ENCODE peak calls at places on chromosomes 1 and 21, in six cellular contexts. C, T, A, P, J and S are unnamed samples. For H4K20me1, the result is how much of the 10 kb centered on the place peaks cover.

GRCh38 chr1:93844262-93845045 is 34.6 kb downstream of the DNTTIP2 start:
- DNase-seq in J (peak), A (peak), C (peak), T (peak), P (peak), S (peak)

GRCh38 chr21:39321424-39321823 is 8.0 kb upstream of the BRWD1 start:
- DNase-seq in T (peak), P (no peak), C (no peak), J (no peak), A (peak), S (no peak)

GRCh38 chr1:200670215-200671118 is 760 bp upstream of the DDX59 start:
- DNase-seq in P (peak), A (no peak), T (peak), J (no peak), C (peak), S (no peak)

GRCh38 chr21:29114765-29115164 is 15.7 kb upstream of the MAP3K7CL start:
- DNase-seq in T (peak), P (peak), A (peak), J (no peak), C (no peak), S (no peak)

GRCh38 chr21:42580793-42581201 is 67.1 kb downstream of the SLC37A1 start:
- DNase-seq in A (no peak), T (no peak), J (no peak), C (no peak), P (no peak), S (no peak)

GRCh38 chr1:81234237-81234636 is 566.5 kb upstream of the ADGRL2 start:
- DNase-seq in J (no peak), C (no peak), P (no peak), T (no peak), A (no peak), S (no peak)

GRCh38 chr21:46617267-46618051 is 12.6 kb upstream of the S100B start:
- DNase-seq in C (no peak), J (no peak), T (peak), P (peak), A (no peak), S (no peak)

GRCh38 chr21:43203523-43204080 is 34.8 kb downstream of the CRYAA start:
- DNase-seq in P (no peak), C (no peak), T (no peak), J (no peak), A (no peak), S (no peak)

GRCh38 chr1:104780470-104781078 is 1030.9 kb downstream of the AMY1C start:
- DNase-seq in A (peak), P (peak), C (peak), T (peak), J (no peak), S (peak)

GRCh38 chr21:43824250-43824882 is 35.0 kb downstream of the RRP1 start:
- DNase-seq in T (peak), J (no peak), A (no peak), P (peak), C (no peak), S (no peak)

GRCh38 chr1:113103048-113103447 is 30.1 kb downstream of the LRIG2 start:
- DNase-seq in T (no peak), C (no peak), P (no peak), A (peak), J (no peak), S (no peak)

GRCh38 chr1:35575401-35575958 is 2.4 kb downstream of the TFAP2E start:
- DNase-seq in J (no peak), P (no peak), C (peak), A (no peak), T (no peak), S (no peak)

GRCh38 chr1:17060129-17060868 is 6.5 kb upstream of the SDHB start:
- DNase-seq in P (no peak), T (no peak), J (no peak), C (no peak), A (no peak), S (peak)

GRCh38 chr21:45592626-45593134 is 50.4 kb upstream of the SLC19A1 start:
- DNase-seq in P (no peak), C (no peak), J (no peak), A (no peak), T (no peak), S (no peak)

GRCh38 chr1:62209931-62210595 is 15.4 kb downstream of the L1TD1 start:
- DNase-seq in P (peak), A (peak), J (no peak), C (no peak), T (no peak), S (no peak)

GRCh38 chr1:201739492-201740085 is 89.4 kb upstream of the IPO9 start:
- DNase-seq in P (peak), C (no peak), J (no peak), T (no peak), A (peak), S (peak)

GRCh38 chr1:9229549-9229948 is 5.0 kb upstream of the H6PD start:
- DNase-seq in T (no peak), J (no peak), A (no peak), C (no peak), P (no peak), S (no peak)

GRCh38 chr1:65195495-65196417 is 47.8 kb downstream of the AK4 start:
- DNase-seq in T (peak), P (peak), A (no peak), J (no peak), C (no peak), S (no peak)

GRCh38 chr1:46134660-46135331 is 2.4 kb upstream of the PIK3R3 start:
- DNase-seq in J (peak), A (peak), T (peak), P (peak), C (no peak), S (no peak)

GRCh38 chr1:14850563-14850962 is 252.1 kb downstream of the KAZN start:
- DNase-seq in J (no peak), A (peak), P (peak), T (no peak), C (no peak), S (no peak)

GRCh38 chr1:29620631-29621030 is 384.3 kb downstream of the PTPRU start:
- DNase-seq in A (no peak), T (no peak), J (no peak), P (no peak), C (no peak), S (no peak)

GRCh38 chr1:214505134-214505533 is 46.3 kb downstream of the PTPN14 start:
- DNase-seq in A (no peak), P (no peak), J (no peak), C (peak), T (no peak), S (no peak)

GRCh38 chr1:5779608-5780323 is 212.5 kb downstream of the NPHP4 start:
- DNase-seq in J (no peak), A (no peak), P (no peak), T (no peak), C (no peak), S (no peak)

GRCh38 chr1:119394085-119394484 is 20.9 kb upstream of the HSD3B2 start:
- DNase-seq in C (no peak), T (no peak), A (no peak), P (no peak), J (no peak), S (no peak)

GRCh38 chr1:16032388-16033100 is 10.7 kb downstream of the CLCNKA start:
- DNase-seq in T (peak), J (no peak), P (peak), A (peak), C (peak), S (peak)

GRCh38 chr1:26538480-26539412 is 9.2 kb downstream of the RPS6KA1 start:
- DNase-seq in J (no peak), A (peak), T (peak), P (peak), C (peak), S (peak)

DNA sequence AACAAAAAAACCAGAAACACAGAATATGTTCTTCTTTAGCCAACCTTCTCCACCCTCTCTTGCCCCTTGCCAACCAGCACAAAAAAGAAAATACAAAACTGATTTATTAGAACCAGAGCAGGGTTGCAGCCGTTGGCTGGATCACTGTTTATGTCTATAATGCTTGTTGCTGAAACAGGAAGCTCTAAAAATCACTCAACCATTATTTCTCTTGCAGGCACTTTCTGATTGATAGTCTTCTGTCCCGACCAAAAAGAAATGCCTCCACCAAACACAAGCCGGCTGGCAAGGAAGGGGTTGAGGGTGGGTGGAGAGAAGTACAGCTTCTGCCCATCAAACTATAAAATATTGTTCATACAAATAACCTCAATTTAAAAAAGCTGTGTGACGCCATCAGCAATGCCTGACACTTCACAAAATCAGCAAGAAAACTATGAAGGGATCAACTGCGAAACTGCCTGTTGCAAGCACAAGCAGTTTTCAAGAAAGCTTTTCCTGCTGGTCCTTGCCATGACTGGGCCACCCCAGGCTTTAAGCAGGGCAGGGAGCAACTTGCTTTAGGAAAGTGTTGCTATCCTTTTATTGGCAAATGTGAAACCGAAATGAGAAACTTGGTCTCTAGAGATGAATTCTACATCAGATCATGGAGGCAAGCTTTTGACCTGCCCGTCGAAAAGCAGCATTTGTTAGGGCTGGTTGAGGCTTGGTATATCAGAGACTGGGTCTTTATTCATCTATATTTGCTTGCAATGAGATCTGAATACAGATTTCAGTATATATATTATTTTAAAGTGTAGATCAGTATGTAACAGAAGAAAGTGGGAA is 174.2 kb downstream of the RUNX1 start:
- DNase-seq in P (peak), T (no peak), J (no peak), C (no peak), A (no peak), S (peak)
- H4K20me1 ChIP-seq in P (under half), T (half or more), J (under half), C (under half), A (under half), S (under half)

DNA sequence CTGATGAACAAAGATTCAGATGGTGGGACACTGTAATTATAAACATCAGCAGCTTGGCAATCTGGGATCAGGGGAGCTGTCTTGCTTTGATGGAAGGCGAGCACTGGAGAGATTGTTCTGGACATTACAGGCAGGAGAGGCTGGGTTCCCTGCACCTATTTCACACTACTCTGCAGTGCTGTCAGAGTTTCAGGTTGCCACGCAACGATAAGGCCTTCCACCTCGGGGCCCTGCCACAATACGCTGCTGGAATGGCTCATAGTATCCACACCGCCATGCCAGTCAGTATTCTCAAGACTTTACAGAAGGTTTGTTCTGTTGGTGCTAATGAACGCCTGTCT is 96.8 kb downstream of the GLIS1 start:
- DNase-seq in C (no peak), J (no peak), P (no peak), A (no peak), T (no peak), S (no peak)
- H4K20me1 ChIP-seq in C (under half), J (under half), P (under half), A (under half), T (under half), S (under half)

GRCh38 chr21:30710499-30710898 is 8.1 kb downstream of the KRTAP21-3 start:
- DNase-seq in P (no peak), T (no peak), A (no peak), J (no peak), C (no peak), S (no peak)
- H4K20me1 ChIP-seq in P (under half), T (under half), A (under half), J (under half), C (under half), S (under half)

GRCh38 chr1:115757286-115757810 is 11.2 kb downstream of the CASQ2 start:
- DNase-seq in J (no peak), A (no peak), T (no peak), P (peak), C (no peak), S (no peak)
- H4K20me1 ChIP-seq in J (under half), A (under half), T (under half), P (under half), C (under half), S (under half)

DNA sequence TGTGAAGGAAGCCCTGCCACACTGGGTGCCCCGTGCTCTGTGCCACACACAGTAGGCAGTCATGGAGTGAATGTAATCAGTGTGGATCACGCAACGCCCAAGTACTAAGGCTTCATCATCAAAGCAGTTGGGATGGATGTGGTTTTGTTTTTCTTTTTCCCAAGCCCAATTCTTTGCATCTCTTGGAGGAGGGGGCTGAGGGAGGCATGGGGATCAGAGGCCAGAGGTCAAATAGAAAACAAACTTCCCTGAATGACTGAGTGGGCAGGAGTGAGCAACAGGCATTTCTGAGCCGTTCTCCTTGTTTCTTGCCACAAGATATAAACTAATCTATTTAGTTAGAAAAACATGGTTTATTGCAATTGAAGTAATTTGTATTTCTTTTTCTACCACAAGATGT is 85.3 kb downstream of the TRABD2B start:
- DNase-seq in P (no peak), A (no peak), J (no peak), C (peak), T (no peak), S (no peak)
- H4K20me1 ChIP-seq in P (under half), A (under half), J (under half), C (under half), T (under half), S (under half)

DNA sequence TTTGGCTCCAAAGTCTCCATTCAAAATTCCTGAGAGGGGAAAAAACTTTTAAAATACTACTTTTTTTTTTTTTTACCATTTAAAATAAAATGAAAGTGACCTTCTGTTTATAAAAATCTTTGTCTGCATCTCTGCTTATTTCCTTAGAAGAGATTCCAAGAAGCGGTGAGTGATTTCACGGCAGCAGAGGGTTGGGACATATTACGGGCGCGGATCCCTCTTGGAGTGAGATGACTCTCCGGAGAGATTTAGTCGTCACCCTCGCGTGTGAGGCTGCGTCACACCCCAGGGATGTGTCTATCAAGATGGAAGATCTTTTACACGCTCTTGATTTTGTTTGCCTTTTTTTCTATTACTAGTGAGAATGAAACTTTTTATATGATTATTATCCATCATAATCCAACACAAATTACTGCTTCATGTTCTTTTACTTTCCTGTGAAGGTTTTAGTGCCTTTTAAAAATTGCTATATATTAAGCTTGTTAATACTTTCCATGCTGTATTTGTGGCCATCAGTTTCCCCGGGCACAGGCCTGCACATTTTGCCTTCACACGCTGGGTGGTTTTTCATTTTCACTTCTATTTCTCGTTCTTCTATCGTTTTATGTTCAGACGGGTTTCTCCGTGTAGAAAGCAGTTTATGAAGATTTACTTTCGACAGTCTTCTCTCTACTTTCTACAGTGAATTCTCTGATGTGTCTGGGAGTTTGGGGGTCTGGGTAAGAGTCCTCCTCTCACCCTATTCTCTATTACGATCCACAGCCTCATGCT is 9.7 kb downstream of the RUNX3 start:
- DNase-seq in P (peak), C (no peak), T (peak), A (no peak), J (no peak), S (no peak)
- H4K20me1 ChIP-seq in P (under half), C (under half), T (under half), A (under half), J (under half), S (under half)

GRCh38 chr1:171486048-171486519 is 754 bp downstream of the PRRC2C start:
- DNase-seq in J (peak), T (peak), P (peak), C (peak), A (peak), S (peak)
- H4K20me1 ChIP-seq in J (under half), T (under half), P (under half), C (under half), A (under half), S (half or more)